ENCODE peak calls at places on chromosomes 5 and 9, in six cellular contexts. One of them, this sample, is unnamed.

GRCh38 chr9:3908731-3909130 is 382.9 kb upstream of the RFX3 start:
- DNase-seq in fibroblast of lung: no peak
- DNase-seq in sigmoid colon: no peak
- DNase-seq in Caki2: no peak
- DNase-seq in ecto neural progenitor cell: no peak
- DNase-seq in activated T-cell treated with anti-CD3 and anti-CD28 coated beads, Interleukin-2, amount 50 U/mL, for 4 hours: no peak
- DNase-seq in this sample: peak

GRCh38 chr9:96320749-96321280 is 18.8 kb upstream of the HSD17B3 start:
- DNase-seq in fibroblast of lung: no peak
- DNase-seq in sigmoid colon: no peak
- DNase-seq in Caki2: no peak
- DNase-seq in ecto neural progenitor cell: no peak
- DNase-seq in activated T-cell treated with anti-CD3 and anti-CD28 coated beads, Interleukin-2, amount 50 U/mL, for 4 hours: no peak
- DNase-seq in this sample: no peak

GRCh38 chr5:79508354-79508753 is 5.6 kb downstream of the HOMER1 start:
- DNase-seq in fibroblast of lung: no peak
- DNase-seq in sigmoid colon: no peak
- DNase-seq in Caki2: no peak
- DNase-seq in ecto neural progenitor cell: no peak
- DNase-seq in activated T-cell treated with anti-CD3 and anti-CD28 coated beads, Interleukin-2, amount 50 U/mL, for 4 hours: no peak
- DNase-seq in this sample: no peak

GRCh38 chr5:53820802-53821171 is 260.3 kb downstream of the NDUFS4 start:
- DNase-seq in fibroblast of lung: no peak
- DNase-seq in sigmoid colon: no peak
- DNase-seq in Caki2: no peak
- DNase-seq in ecto neural progenitor cell: no peak
- DNase-seq in activated T-cell treated with anti-CD3 and anti-CD28 coated beads, Interleukin-2, amount 50 U/mL, for 4 hours: no peak
- DNase-seq in this sample: no peak

GRCh38 chr5:55672477-55672911 is 39.6 kb downstream of the SLC38A9 start:
- DNase-seq in fibroblast of lung: no peak
- DNase-seq in sigmoid colon: no peak
- DNase-seq in Caki2: no peak
- DNase-seq in ecto neural progenitor cell: no peak
- DNase-seq in activated T-cell treated with anti-CD3 and anti-CD28 coated beads, Interleukin-2, amount 50 U/mL, for 4 hours: no peak
- DNase-seq in this sample: peak

GRCh38 chr5:7876867-7877266 is 7.9 kb downstream of the MTRR start:
- DNase-seq in fibroblast of lung: peak
- DNase-seq in sigmoid colon: no peak
- DNase-seq in Caki2: peak
- DNase-seq in ecto neural progenitor cell: no peak
- DNase-seq in activated T-cell treated with anti-CD3 and anti-CD28 coated beads, Interleukin-2, amount 50 U/mL, for 4 hours: no peak
- DNase-seq in this sample: peak

GRCh38 chr9:128719919-128720605 is 3.9 kb downstream of the ZDHHC12 start:
- DNase-seq in fibroblast of lung: no peak
- DNase-seq in sigmoid colon: no peak
- DNase-seq in Caki2: no peak
- DNase-seq in ecto neural progenitor cell: no peak
- DNase-seq in activated T-cell treated with anti-CD3 and anti-CD28 coated beads, Interleukin-2, amount 50 U/mL, for 4 hours: no peak
- DNase-seq in this sample: no peak

GRCh38 chr5:31196309-31196708 is 2.8 kb downstream of the CDH6 start:
- DNase-seq in fibroblast of lung: peak
- DNase-seq in sigmoid colon: no peak
- DNase-seq in Caki2: peak
- DNase-seq in ecto neural progenitor cell: no peak
- DNase-seq in activated T-cell treated with anti-CD3 and anti-CD28 coated beads, Interleukin-2, amount 50 U/mL, for 4 hours: no peak
- DNase-seq in this sample: peak

GRCh38 chr9:136004219-136004618 is 43.0 kb upstream of the UBAC1 start:
- DNase-seq in fibroblast of lung: no peak
- DNase-seq in sigmoid colon: no peak
- DNase-seq in Caki2: no peak
- DNase-seq in ecto neural progenitor cell: no peak
- DNase-seq in activated T-cell treated with anti-CD3 and anti-CD28 coated beads, Interleukin-2, amount 50 U/mL, for 4 hours: no peak
- DNase-seq in this sample: no peak

GRCh38 chr9:124813041-124813440 is 36.1 kb downstream of the OLFML2A start:
- DNase-seq in fibroblast of lung: no peak
- DNase-seq in sigmoid colon: no peak
- DNase-seq in Caki2: no peak
- DNase-seq in ecto neural progenitor cell: no peak
- DNase-seq in activated T-cell treated with anti-CD3 and anti-CD28 coated beads, Interleukin-2, amount 50 U/mL, for 4 hours: no peak
- DNase-seq in this sample: no peak

GRCh38 chr5:144318011-144318410 is 147.3 kb downstream of the KCTD16 start:
- DNase-seq in fibroblast of lung: no peak
- DNase-seq in sigmoid colon: no peak
- DNase-seq in Caki2: no peak
- DNase-seq in ecto neural progenitor cell: no peak
- DNase-seq in activated T-cell treated with anti-CD3 and anti-CD28 coated beads, Interleukin-2, amount 50 U/mL, for 4 hours: no peak
- DNase-seq in this sample: no peak

GRCh38 chr9:21102311-21102710 is 24.6 kb upstream of the IFNB1 start:
- DNase-seq in fibroblast of lung: no peak
- DNase-seq in sigmoid colon: no peak
- DNase-seq in Caki2: no peak
- DNase-seq in ecto neural progenitor cell: no peak
- DNase-seq in activated T-cell treated with anti-CD3 and anti-CD28 coated beads, Interleukin-2, amount 50 U/mL, for 4 hours: no peak
- DNase-seq in this sample: peak

GRCh38 chr5:130198927-130199326 is 294.7 kb downstream of the CHSY3 start:
- DNase-seq in fibroblast of lung: peak
- DNase-seq in sigmoid colon: no peak
- DNase-seq in Caki2: no peak
- DNase-seq in ecto neural progenitor cell: no peak
- DNase-seq in activated T-cell treated with anti-CD3 and anti-CD28 coated beads, Interleukin-2, amount 50 U/mL, for 4 hours: no peak
- DNase-seq in this sample: peak